ENCODE peak calls at places on chromosomes 13 and 19, in four cellular contexts. One of them, this sample, is unnamed.

GRCh38 chr13:70798385-70798784 is 690.1 kb upstream of the KLHL1 start:
- DNase-seq in breast epithelium: no peak
- DNase-seq in upper lobe of right lung: no peak
- DNase-seq in body of pancreas: no peak
- DNase-seq in this sample: no peak

GRCh38 chr13:46747031-46747820 is 49.7 kb downstream of the ESD start:
- DNase-seq in breast epithelium: no peak
- DNase-seq in body of pancreas: no peak
- DNase-seq in upper lobe of right lung: no peak
- DNase-seq in this sample: no peak

GRCh38 chr19:406999-407491 is 1.9 kb downstream of the C2CD4C start:
- DNase-seq in upper lobe of right lung: no peak
- DNase-seq in body of pancreas: no peak
- DNase-seq in breast epithelium: peak; percentile 17
- DNase-seq in this sample: no peak

GRCh38 chr19:3316659-3317207 is 49.6 kb upstream of the NFIC start:
- DNase-seq in body of pancreas: no peak
- DNase-seq in breast epithelium: no peak
- DNase-seq in upper lobe of right lung: no peak
- DNase-seq in this sample: no peak

GRCh38 chr13:98571955-98572662 is 4.8 kb downstream of the STK24 start:
- DNase-seq in body of pancreas: no peak
- DNase-seq in upper lobe of right lung: no peak
- DNase-seq in breast epithelium: no peak
- DNase-seq in this sample: no peak

GRCh38 chr19:42176649-42176989 is 40.9 kb downstream of the DEDD2 start:
- DNase-seq in breast epithelium: no peak
- DNase-seq in body of pancreas: no peak
- DNase-seq in upper lobe of right lung: no peak
- DNase-seq in this sample: peak; percentile 31

GRCh38 chr19:49393871-49394270 is 5.8 kb downstream of the KASH5 start:
- DNase-seq in body of pancreas: no peak
- DNase-seq in breast epithelium: no peak
- DNase-seq in upper lobe of right lung: no peak
- DNase-seq in this sample: no peak

GRCh38 chr19:45995715-45996385 is 583 bp downstream of the CCDC61 start:
- DNase-seq in body of pancreas: no peak
- DNase-seq in breast epithelium: no peak
- DNase-seq in upper lobe of right lung: no peak
- DNase-seq in this sample: no peak

GRCh38 chr19:45049073-45049736 is 10.4 kb downstream of the CLASRP start:
- DNase-seq in upper lobe of right lung: no peak
- DNase-seq in body of pancreas: peak; percentile 71
- DNase-seq in breast epithelium: peak; percentile 67
- DNase-seq in this sample: peak; percentile 78

GRCh38 chr19:42199440-42200115 is 17.9 kb downstream of the DEDD2 start:
- DNase-seq in breast epithelium: no peak
- DNase-seq in body of pancreas: no peak
- DNase-seq in upper lobe of right lung: peak; percentile 77
- DNase-seq in this sample: peak; percentile 34

GRCh38 chr13:82938644-82939043 is 943.6 kb downstream of the SLITRK1 start:
- DNase-seq in breast epithelium: no peak
- DNase-seq in body of pancreas: no peak
- DNase-seq in upper lobe of right lung: no peak
- DNase-seq in this sample: no peak

GRCh38 chr19:18558202-18558555 is 509 bp downstream of the KXD1 start:
- DNase-seq in body of pancreas: no peak
- DNase-seq in upper lobe of right lung: no peak
- DNase-seq in breast epithelium: no peak
- DNase-seq in this sample: no peak

GRCh38 chr13:39130298-39130697 is 92.0 kb downstream of the NHLRC3 start:
- DNase-seq in breast epithelium: no peak
- DNase-seq in upper lobe of right lung: no peak
- DNase-seq in body of pancreas: no peak
- DNase-seq in this sample: no peak

GRCh38 chr19:31378404-31378803 is 29.2 kb upstream of the TSHZ3 start:
- DNase-seq in body of pancreas: peak; percentile 47
- DNase-seq in breast epithelium: no peak
- DNase-seq in upper lobe of right lung: no peak
- DNase-seq in this sample: no peak

GRCh38 chr13:113923376-113924063 is 50.4 kb downstream of the C13orf46 start:
- DNase-seq in body of pancreas: no peak
- DNase-seq in breast epithelium: no peak
- DNase-seq in upper lobe of right lung: no peak
- DNase-seq in this sample: no peak

GRCh38 chr19:45069056-45069455 is 7.2 kb downstream of the ZNF296 start:
- DNase-seq in breast epithelium: peak; percentile 84
- DNase-seq in body of pancreas: no peak
- DNase-seq in upper lobe of right lung: no peak
- DNase-seq in this sample: peak; percentile 82

GRCh38 chr13:69856331-69856730 is 251.3 kb upstream of the ATXN8OS start:
- DNase-seq in breast epithelium: no peak
- DNase-seq in upper lobe of right lung: no peak
- DNase-seq in body of pancreas: no peak
- DNase-seq in this sample: no peak

GRCh38 chr19:16351133-16351809 is 26.6 kb downstream of the KLF2 start:
- DNase-seq in upper lobe of right lung: no peak
- DNase-seq in breast epithelium: no peak
- DNase-seq in body of pancreas: no peak
- DNase-seq in this sample: no peak

GRCh38 chr13:51000058-51000457 is 90.5 kb downstream of the RNASEH2B start:
- DNase-seq in upper lobe of right lung: no peak
- DNase-seq in body of pancreas: no peak
- DNase-seq in breast epithelium: no peak
- DNase-seq in this sample: no peak

GRCh38 chr19:22784051-22784450 is at the start of gene ZNF99:
- DNase-seq in upper lobe of right lung: no peak
- DNase-seq in breast epithelium: peak; percentile 81
- DNase-seq in body of pancreas: peak; percentile 12
- DNase-seq in this sample: no peak

GRCh38 chr13:21221268-21221667 is 44.8 kb downstream of the MRPL57 start:
- DNase-seq in upper lobe of right lung: no peak
- DNase-seq in breast epithelium: no peak
- DNase-seq in body of pancreas: no peak
- DNase-seq in this sample: no peak

GRCh38 chr13:92187378-92187989 is 789.1 kb downstream of the GPC5 start:
- DNase-seq in breast epithelium: no peak
- DNase-seq in body of pancreas: peak; percentile 29
- DNase-seq in upper lobe of right lung: no peak
- DNase-seq in this sample: no peak

GRCh38 chr19:15432018-15432494 is 13.3 kb upstream of the AKAP8L start:
- DNase-seq in upper lobe of right lung: no peak
- DNase-seq in breast epithelium: no peak
- DNase-seq in body of pancreas: peak; percentile 13
- DNase-seq in this sample: no peak

GRCh38 chr13:69970521-69970920 is 137.1 kb upstream of the ATXN8OS start:
- DNase-seq in breast epithelium: no peak
- DNase-seq in body of pancreas: no peak
- DNase-seq in upper lobe of right lung: no peak
- DNase-seq in this sample: no peak

GRCh38 chr19:28555317-28555716 is 657.6 kb downstream of the UQCRFS1 start:
- DNase-seq in upper lobe of right lung: no peak
- DNase-seq in body of pancreas: no peak
- DNase-seq in breast epithelium: no peak
- DNase-seq in this sample: no peak

GRCh38 chr13:95571941-95572340 is 19.4 kb downstream of the CLDN10 start:
- DNase-seq in body of pancreas: no peak
- DNase-seq in breast epithelium: no peak
- DNase-seq in upper lobe of right lung: no peak
- DNase-seq in this sample: no peak

GRCh38 chr19:45940515-45940805 is 25.9 kb upstream of the NANOS2 start:
- DNase-seq in breast epithelium: no peak
- DNase-seq in body of pancreas: no peak
- DNase-seq in upper lobe of right lung: no peak
- DNase-seq in this sample: no peak

GRCh38 chr19:48043675-48044258 is at the start of gene CABP5:
- DNase-seq in breast epithelium: no peak
- DNase-seq in upper lobe of right lung: no peak
- DNase-seq in body of pancreas: no peak
- DNase-seq in this sample: no peak

GRCh38 chr13:31790992-31791391 is 51.7 kb downstream of the RXFP2 start:
- DNase-seq in breast epithelium: no peak
- DNase-seq in upper lobe of right lung: no peak
- DNase-seq in body of pancreas: no peak
- DNase-seq in this sample: no peak

GRCh38 chr13:76792680-76793334 is 93.4 kb downstream of the KCTD12 start:
- DNase-seq in breast epithelium: no peak
- DNase-seq in body of pancreas: no peak
- DNase-seq in upper lobe of right lung: no peak
- DNase-seq in this sample: no peak

GRCh38 chr13:46160474-46161066 is 21.4 kb downstream of the LCP1 start:
- DNase-seq in breast epithelium: no peak
- DNase-seq in upper lobe of right lung: no peak
- DNase-seq in body of pancreas: peak; percentile 24
- DNase-seq in this sample: no peak

GRCh38 chr19:16200038-16200775 is 2.5 kb downstream of the AP1M1 start:
- DNase-seq in breast epithelium: no peak
- DNase-seq in upper lobe of right lung: peak; percentile 75
- DNase-seq in body of pancreas: no peak
- DNase-seq in this sample: no peak

GRCh38 chr13:25267715-25268114 is 19.6 kb downstream of the MTMR6 start:
- DNase-seq in breast epithelium: no peak
- DNase-seq in body of pancreas: no peak
- DNase-seq in upper lobe of right lung: no peak
- DNase-seq in this sample: no peak

GRCh38 chr19:4088975-4089374 is 22.3 kb upstream of the ZBTB7A start:
- DNase-seq in breast epithelium: no peak
- DNase-seq in upper lobe of right lung: no peak
- DNase-seq in body of pancreas: no peak
- DNase-seq in this sample: no peak

GRCh38 chr13:36728006-36728405 is 54.2 kb downstream of the SERTM1 start:
- DNase-seq in upper lobe of right lung: no peak
- DNase-seq in body of pancreas: no peak
- DNase-seq in breast epithelium: no peak
- DNase-seq in this sample: no peak

GRCh38 chr13:36718146-36718545 is 44.3 kb downstream of the SERTM1 start:
- DNase-seq in upper lobe of right lung: no peak
- DNase-seq in breast epithelium: no peak
- DNase-seq in body of pancreas: no peak
- DNase-seq in this sample: no peak

GRCh38 chr13:36725936-36726335 is 52.1 kb downstream of the SERTM1 start:
- DNase-seq in breast epithelium: no peak
- DNase-seq in upper lobe of right lung: no peak
- DNase-seq in body of pancreas: no peak
- DNase-seq in this sample: no peak

GRCh38 chr13:36718686-36719085 is 44.9 kb downstream of the SERTM1 start:
- DNase-seq in body of pancreas: no peak
- DNase-seq in upper lobe of right lung: no peak
- DNase-seq in breast epithelium: no peak
- DNase-seq in this sample: no peak

DNA sequence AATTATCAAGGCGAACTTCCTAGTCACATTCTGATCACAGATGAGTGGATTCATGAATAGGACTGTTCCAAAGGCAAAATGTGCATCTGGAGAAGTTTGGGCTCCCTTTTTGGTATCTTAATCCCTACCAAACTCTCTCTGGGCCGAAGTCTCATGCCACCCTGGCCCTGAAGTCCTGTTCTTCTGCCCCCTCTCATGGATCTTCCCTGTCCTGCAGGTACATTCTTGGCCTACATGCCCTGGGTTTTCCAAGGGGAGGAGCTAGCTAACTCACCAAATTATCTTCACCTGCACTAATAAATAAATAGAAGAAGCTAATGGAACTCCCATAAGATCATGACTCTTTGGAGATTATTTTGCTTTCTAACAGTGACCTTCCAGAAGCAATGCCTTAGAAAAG is 50.3 kb downstream of the SERTM1 start:
- DNase-seq in breast epithelium: no peak
- DNase-seq in upper lobe of right lung: no peak
- DNase-seq in body of pancreas: no peak
- DNase-seq in this sample: no peak
- TF ChIP-seq CTCF in breast epithelium: no peak
- TF ChIP-seq CTCF in upper lobe of right lung: no peak
- TF ChIP-seq CTCF in body of pancreas: no peak
- TF ChIP-seq CTCF in this sample: no peak

DNA sequence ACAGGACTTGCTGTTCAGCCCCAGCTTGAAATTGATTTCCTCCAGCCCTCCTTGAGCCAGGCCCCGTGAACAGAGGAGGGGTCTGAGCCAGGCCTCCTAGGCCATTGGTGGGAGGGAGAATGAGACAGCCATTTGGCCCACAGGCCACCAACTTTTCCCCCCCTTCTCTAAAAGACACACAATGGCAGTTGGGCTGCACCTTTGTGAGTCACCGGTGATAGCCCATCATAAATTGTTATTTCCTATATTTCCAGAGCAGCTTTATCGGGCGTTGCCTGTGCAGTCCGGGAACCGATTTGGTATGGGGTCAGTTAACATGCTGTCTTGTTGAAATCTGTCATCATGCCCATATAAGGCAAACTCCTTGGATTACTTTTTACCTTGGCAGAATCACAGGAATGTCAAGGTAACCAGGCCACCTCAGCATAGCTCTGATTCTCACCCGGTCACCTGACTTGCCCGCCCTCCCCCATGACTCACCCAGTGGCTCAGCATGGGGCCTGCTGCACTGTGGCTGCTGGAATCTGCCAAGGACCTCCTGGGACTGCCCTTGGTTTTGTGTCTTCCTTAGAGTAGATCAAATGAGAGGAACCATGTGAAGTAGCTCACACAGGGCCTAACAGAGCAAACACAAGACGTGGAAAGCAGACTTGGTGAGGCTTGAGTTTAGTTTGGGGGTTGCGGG is 36.1 kb downstream of the ACTN4 start:
- DNase-seq in breast epithelium: peak; percentile 88
- DNase-seq in body of pancreas: peak; percentile 98
- DNase-seq in upper lobe of right lung: peak; percentile 91
- DNase-seq in this sample: peak; percentile 86
- H3K4me1 ChIP-seq in breast epithelium: peaks cover 27% of the 10 kb centered on the region
- H3K4me1 ChIP-seq in body of pancreas: peaks cover 97% of the 10 kb centered on the region
- H3K4me1 ChIP-seq in upper lobe of right lung: peaks cover 97% of the 10 kb centered on the region
- H3K4me1 ChIP-seq in this sample: peaks cover 95% of the 10 kb centered on the region

DNA sequence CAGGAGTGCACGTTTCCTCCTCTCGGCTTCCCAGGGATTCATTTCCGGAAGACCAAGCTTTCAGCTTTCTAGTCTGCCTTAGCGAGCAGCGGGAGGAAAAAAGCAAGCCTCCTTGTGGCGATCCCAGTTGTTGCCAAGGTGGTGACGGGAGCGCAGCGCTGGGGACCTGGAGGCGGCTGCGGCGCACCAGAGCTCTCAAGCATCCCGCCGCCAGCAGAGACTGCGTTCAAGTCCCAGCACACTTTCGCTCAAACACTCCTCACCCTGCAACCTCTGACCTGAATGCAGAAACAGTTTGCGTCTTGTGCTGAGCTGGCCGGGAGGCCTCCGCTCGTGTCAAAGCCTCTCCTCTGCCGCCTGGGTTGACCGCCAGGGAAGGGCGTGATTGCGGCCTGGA is 4.9 kb downstream of the GSX1 start:
- DNase-seq in upper lobe of right lung: no peak
- DNase-seq in body of pancreas: no peak
- DNase-seq in breast epithelium: no peak
- DNase-seq in this sample: no peak
- TF ChIP-seq CTCF in upper lobe of right lung: no peak
- TF ChIP-seq CTCF in body of pancreas: no peak
- TF ChIP-seq CTCF in breast epithelium: no peak
- TF ChIP-seq CTCF in this sample: no peak

DNA sequence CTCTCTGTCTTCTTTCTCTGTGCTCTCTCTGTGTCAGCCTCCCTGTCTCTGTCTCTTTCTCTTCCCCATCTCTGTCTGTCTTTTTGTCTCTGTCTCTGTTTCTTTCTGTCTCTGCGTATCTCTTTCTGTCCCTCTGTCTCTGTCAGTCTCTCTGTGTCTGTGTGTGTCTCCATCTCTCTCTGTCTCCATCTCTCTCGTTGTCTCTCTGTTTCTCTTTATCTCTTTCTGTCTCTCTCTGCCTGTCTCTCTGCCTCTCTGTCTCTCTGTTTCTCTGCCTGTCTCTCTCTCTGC is 15.6 kb upstream of the TCF3 start:
- DNase-seq in upper lobe of right lung: no peak
- DNase-seq in breast epithelium: no peak
- DNase-seq in body of pancreas: no peak
- DNase-seq in this sample: no peak
- H3K4me1 ChIP-seq in upper lobe of right lung: peaks cover 6% of the 10 kb centered on the region
- H3K4me1 ChIP-seq in breast epithelium: no peaks in the 10 kb centered on the region
- H3K4me1 ChIP-seq in body of pancreas: peaks cover 19% of the 10 kb centered on the region
- H3K4me1 ChIP-seq in this sample: peaks cover 28% of the 10 kb centered on the region

This sample was measured in stomach.